ENCODE peak calls at places on chromosomes 16 and 17, in four cellular contexts. D is hepatocyte, W is Panc1, B is thoracic aorta. H is an unnamed sample. For H3K4me1, the result is how much of the 10 kb centered on the place peaks cover.

GRCh38 chr17:69474171-69474831 is 59.8 kb downstream of the MAP2K6 start:
- DNase-seq in W (no peak), D (no peak), B (no peak), H (no peak)

GRCh38 chr17:32267690-32268205 is 2.1 kb downstream of the RHBDL3 start:
- DNase-seq in W (no peak), D (no peak), B (no peak), H (no peak)

GRCh38 chr16:89268987-89269735 is 51.7 kb downstream of the ZNF778 start:
- DNase-seq in D (no peak), W (no peak), B (no peak), H (no peak)

GRCh38 chr17:31540602-31541307 is 149.3 kb downstream of the RAB11FIP4 start:
- DNase-seq in D (no peak), B (no peak), W (no peak), H (no peak)

GRCh38 chr17:45293413-45294211 is 23.2 kb downstream of the MAP3K14 start:
- DNase-seq in D (peak), W (peak), B (peak), H (no peak)

GRCh38 chr17:76816590-76817135 is 51.5 kb upstream of the MGAT5B start:
- DNase-seq in W (peak), B (no peak), D (peak), H (peak)

GRCh38 chr17:67042104-67042899 is 2.1 kb upstream of the CACNG1 start:
- DNase-seq in W (no peak), B (no peak), D (no peak), H (no peak)

GRCh38 chr17:66493283-66494019 is 191.0 kb downstream of the PRKCA start:
- DNase-seq in W (no peak), B (no peak), D (no peak), H (no peak)

GRCh38 chr16:2799852-2800226 is 1.6 kb downstream of the PRSS41 start:
- DNase-seq in B (no peak), W (peak), D (peak), H (no peak)

GRCh38 chr17:20852541-20853370 is 190.1 kb downstream of the USP22 start:
- DNase-seq in B (no peak), D (peak), W (no peak), H (no peak)

GRCh38 chr17:72237223-72237622 is 116.4 kb downstream of the SOX9 start:
- DNase-seq in B (no peak), D (no peak), W (no peak), H (no peak)

GRCh38 chr17:72239548-72239947 is 118.7 kb downstream of the SOX9 start:
- DNase-seq in B (no peak), D (no peak), W (no peak), H (no peak)

GRCh38 chr17:72234951-72235350 is 114.1 kb downstream of the SOX9 start:
- DNase-seq in B (no peak), D (no peak), W (no peak), H (no peak)

GRCh38 chr17:72233981-72234380 is 113.2 kb downstream of the SOX9 start:
- DNase-seq in D (no peak), W (no peak), B (no peak), H (no peak)
- H3K4me3 ChIP-seq in D (no peak), W (no peak), B (no peak), H (no peak)

DNA sequence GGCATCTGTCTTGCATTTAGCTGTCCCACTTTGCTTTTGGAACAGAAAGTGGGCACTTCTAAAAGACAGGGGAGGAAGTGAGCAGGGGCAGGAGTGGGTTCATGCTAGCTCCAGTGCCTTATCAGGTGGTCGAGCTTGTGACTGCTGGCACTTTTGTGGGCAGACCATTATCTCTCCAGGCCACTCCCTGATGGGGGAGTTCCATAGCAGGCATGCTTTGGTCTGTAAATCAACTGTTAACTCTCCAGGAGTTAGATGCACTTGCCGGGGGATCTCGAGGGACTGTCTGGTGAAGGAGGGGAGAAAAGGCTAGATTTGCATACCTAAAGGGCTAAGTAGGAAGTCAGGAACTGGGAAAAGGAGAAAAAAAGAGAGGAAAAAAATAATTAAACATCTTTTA is 9.3 kb upstream of the CARD14 start:
- DNase-seq in D (no peak), B (no peak), W (no peak), H (no peak)
- H3K27ac ChIP-seq in D (no peak), B (no peak), W (no peak), H (no peak)

GRCh38 chr17:68398731-68399637 is 58.3 kb downstream of the WIPI1 start:
- DNase-seq in D (peak), W (peak), B (no peak), H (no peak)
- H3K4me1 ChIP-seq in D (under half), W (under half), B (under half), H (under half)

DNA sequence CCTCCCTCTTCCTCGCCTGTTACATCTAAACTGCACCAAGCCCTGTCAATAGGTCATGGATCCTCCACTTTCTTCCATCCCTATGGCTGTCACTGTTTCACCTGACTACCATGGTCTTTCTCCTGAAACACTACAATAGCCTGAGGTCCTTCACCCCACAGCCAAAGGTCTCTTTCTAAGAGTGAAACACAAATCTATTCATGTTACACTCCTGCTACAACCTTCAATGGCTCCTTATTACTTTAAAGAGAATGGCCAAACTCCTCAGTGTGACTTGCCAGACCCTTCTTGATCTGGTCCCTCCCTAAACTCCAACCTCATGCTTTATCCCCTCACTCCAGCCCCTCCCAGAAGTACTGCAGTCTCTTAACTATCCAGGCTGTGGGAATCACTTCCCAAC is 618 bp upstream of the PIK3R6 start:
- DNase-seq in D (no peak), B (no peak), W (no peak), H (no peak)
- H3K4me3 ChIP-seq in D (no peak), B (no peak), W (no peak), H (no peak)

DNA sequence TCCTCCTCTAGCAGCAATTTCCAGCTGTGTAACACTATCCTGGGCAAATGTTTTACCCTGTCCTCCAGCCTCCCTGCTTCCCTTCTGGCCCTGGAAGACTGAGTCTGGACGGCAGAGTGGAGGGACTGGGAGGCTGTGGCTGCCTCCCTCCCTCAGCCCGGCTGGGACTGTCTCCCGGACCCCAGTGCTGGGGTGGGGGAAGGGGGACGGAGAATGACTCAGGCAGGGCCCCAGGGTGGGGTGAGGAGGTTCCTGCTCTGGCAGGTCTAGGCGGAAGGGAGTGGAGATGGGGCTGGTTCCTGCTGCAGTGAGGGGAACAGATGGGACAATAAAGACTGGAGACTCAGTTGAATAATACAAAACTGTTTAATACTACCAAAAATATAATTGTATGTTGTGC is 2.1 kb downstream of the SOX15 start:
- DNase-seq in B (no peak), W (no peak), D (no peak), H (no peak)
- H3K27ac ChIP-seq in B (no peak), W (no peak), D (no peak), H (no peak)

DNA sequence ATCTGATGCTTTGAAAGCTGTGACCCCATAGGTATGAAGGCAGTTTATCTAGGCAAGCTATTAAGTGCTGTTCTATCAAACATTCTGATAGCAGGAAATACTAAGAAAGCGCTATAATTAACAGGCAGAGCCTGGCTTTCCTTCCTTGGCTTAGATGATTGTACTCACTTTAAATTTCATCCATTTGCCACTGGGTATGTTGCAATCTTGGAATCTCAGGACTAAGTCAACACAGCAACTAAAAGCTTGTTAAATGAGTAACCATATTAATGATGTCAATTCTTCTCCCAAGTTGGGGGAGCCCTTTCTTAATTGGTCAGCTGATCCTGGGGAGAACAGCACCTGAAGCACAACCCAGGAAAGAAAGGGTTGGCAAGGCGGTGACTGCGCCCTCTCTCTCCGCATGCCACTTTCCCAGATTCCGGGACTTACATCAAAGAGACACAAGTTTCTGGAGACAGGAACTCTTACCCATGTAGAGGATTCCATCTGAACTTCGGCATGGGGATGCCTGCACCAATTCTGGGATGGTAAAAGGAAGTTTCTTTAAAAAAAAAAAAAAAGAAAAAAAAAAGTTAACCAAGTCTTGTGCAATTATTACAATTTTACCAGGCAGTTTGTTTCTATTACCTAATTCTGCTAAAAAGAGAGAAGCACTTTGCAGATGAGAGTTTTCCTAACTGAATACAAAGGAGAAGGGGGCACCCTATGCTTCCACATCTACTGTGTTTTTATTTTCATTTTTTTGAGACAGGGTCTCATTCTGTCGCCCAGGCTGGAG is 54.5 kb upstream of the ICAM2 start:
- DNase-seq in W (no peak), B (no peak), D (peak), H (no peak)
- H3K4me1 ChIP-seq in W (under half), B (under half), D (under half), H (under half)